ENCODE peak calls at places on chromosomes 11 and 22, in four cellular contexts. B, P, U and W are unnamed samples.

GRCh38 chr11:125412177-125412496 is 83.9 kb downstream of the FEZ1 start:
- DNase-seq in P (no peak), U (no peak), B (no peak), W (no peak)

GRCh38 chr11:112396092-112396491 is 135.4 kb upstream of the PLET1 start:
- DNase-seq in B (no peak), U (no peak), P (no peak), W (no peak)

GRCh38 chr11:73350908-73351636 is 25.1 kb upstream of the RELT start:
- DNase-seq in B (no peak), P (peak; percentile 84), U (no peak), W (peak; percentile 56)

GRCh38 chr11:60915250-60915914 is 1.4 kb downstream of the TMEM109 start:
- DNase-seq in U (peak; percentile 77), B (no peak), P (peak; percentile 50), W (peak; percentile 86)

GRCh38 chr11:74144592-74144991 is 26.2 kb downstream of the C2CD3 start:
- DNase-seq in U (no peak), B (no peak), P (no peak), W (no peak)

GRCh38 chr22:23688121-23688520 is 2.7 kb upstream of the RGL4 start:
- DNase-seq in B (no peak), P (no peak), U (no peak), W (no peak)

GRCh38 chr11:5600374-5600851 is 4.0 kb downstream of the TRIM6 start:
- DNase-seq in U (peak; percentile 55), P (peak; percentile 90), B (peak; percentile 66), W (peak; percentile 95)

GRCh38 chr11:73157141-73158010 is 15.3 kb upstream of the FCHSD2 start:
- DNase-seq in P (peak; percentile 81), B (no peak), U (no peak), W (no peak)

GRCh38 chr22:20471126-20471833 is 24.3 kb downstream of the KLHL22 start:
- DNase-seq in P (no peak), B (no peak), U (no peak), W (no peak)

GRCh38 chr11:114273890-114274635 is 22.1 kb upstream of the NNMT start:
- DNase-seq in P (no peak), B (no peak), U (no peak), W (no peak)

GRCh38 chr11:107785401-107785800 is 73.2 kb downstream of the SLC35F2 start:
- DNase-seq in B (no peak), P (peak; percentile 17), U (no peak), W (no peak)

GRCh38 chr11:38791346-38791961 is 2193.4 kb upstream of the RAG2 start:
- DNase-seq in B (peak; percentile 5), P (peak; percentile 58), U (peak; percentile 56), W (peak; percentile 63)

GRCh38 chr11:125270711-125271110 is 106.2 kb downstream of the PKNOX2 start:
- DNase-seq in B (no peak), U (no peak), P (peak; percentile 77), W (peak; percentile 27)

GRCh38 chr11:79264284-79264683 is 176.5 kb downstream of the TENM4 start:
- DNase-seq in P (no peak), U (no peak), B (no peak), W (no peak)

GRCh38 chr11:95093548-95093947 is 3.9 kb downstream of the ENDOD1 start:
- DNase-seq in B (no peak), P (no peak), U (no peak), W (peak; percentile 43)

GRCh38 chr22:25318081-25318823 is 98.8 kb downstream of the CRYBB2 start:
- DNase-seq in B (no peak), P (no peak), U (no peak), W (no peak)

GRCh38 chr11:75925785-75926164 is 110.8 kb downstream of the UVRAG start:
- DNase-seq in P (peak; percentile 28), B (no peak), U (no peak), W (no peak)

GRCh38 chr22:44685384-44686056 is 16.5 kb upstream of the PRR5 start:
- DNase-seq in U (no peak), B (no peak), P (peak; percentile 51), W (peak; percentile 76)

GRCh38 chr11:105968021-105968697 is 53.9 kb downstream of the MSANTD4 start:
- DNase-seq in U (no peak), P (peak; percentile 70), B (no peak), W (no peak)

GRCh38 chr11:24298126-24298525 is 198.7 kb upstream of the LUZP2 start:
- DNase-seq in B (no peak), U (no peak), P (peak; percentile 9), W (no peak)

GRCh38 chr11:125091247-125091876 is 20.1 kb downstream of the TMEM218 start:
- DNase-seq in B (peak; percentile 41), U (peak; percentile 71), P (peak; percentile 77), W (peak; percentile 87)

GRCh38 chr11:35367491-35367890 is 51.9 kb downstream of the SLC1A2 start:
- DNase-seq in P (peak; percentile 92), B (no peak), U (no peak), W (no peak)

GRCh38 chr11:77095551-77096490 is 6.8 kb upstream of the OMP start:
- DNase-seq in U (no peak), P (no peak), B (no peak), W (no peak)

GRCh38 chr22:48417143-48418070 is 1410.3 kb downstream of the BRD1 start:
- DNase-seq in B (no peak), P (no peak), U (no peak), W (no peak)

GRCh38 chr11:36340909-36341308 is 44.8 kb downstream of the PRR5L start:
- DNase-seq in U (no peak), B (no peak), P (no peak), W (no peak)

GRCh38 chr11:67605231-67606011 is 1.3 kb upstream of the NDUFV1 start:
- DNase-seq in P (no peak), U (no peak), B (no peak), W (no peak)

GRCh38 chr22:32997295-32997694 is 60.9 kb downstream of the SYN3 start:
- DNase-seq in B (no peak), P (no peak), U (no peak), W (no peak)

GRCh38 chr22:48647606-48648515 is 1179.8 kb downstream of the BRD1 start:
- DNase-seq in P (no peak), B (no peak), U (no peak), W (no peak)

GRCh38 chr22:50260801-50261614 is 475 bp downstream of the MAPK12 start:
- DNase-seq in B (no peak), U (no peak), P (peak; percentile 67), W (no peak)

GRCh38 chr11:75558939-75559843 is 2.9 kb upstream of the SERPINH1 start:
- DNase-seq in P (peak; percentile 75), B (no peak), U (no peak), W (peak; percentile 94)

GRCh38 chr11:1509626-1510255 is 23.2 kb upstream of the MOB2 start:
- DNase-seq in U (no peak), P (no peak), B (no peak), W (no peak)

GRCh38 chr11:36130401-36130800 is 158.8 kb downstream of the COMMD9 start:
- DNase-seq in P (peak; percentile 77), B (no peak), U (no peak), W (no peak)

GRCh38 chr11:60767388-60767811 is 10.7 kb downstream of the MS4A15 start:
- DNase-seq in B (peak; percentile 25), P (no peak), U (no peak), W (peak; percentile 74)

GRCh38 chr22:24106385-24107381 is 74.6 kb upstream of the SUSD2 start:
- DNase-seq in P (no peak), U (no peak), B (no peak), W (peak; percentile 22)

GRCh38 chr11:86440305-86440716 is 65.6 kb downstream of the CCDC81 start:
- DNase-seq in U (no peak), B (no peak), P (peak; percentile 55), W (no peak)

GRCh38 chr11:92393218-92393617 is 168.6 kb downstream of the FAT3 start:
- DNase-seq in P (no peak), U (no peak), B (no peak), W (no peak)

DNA sequence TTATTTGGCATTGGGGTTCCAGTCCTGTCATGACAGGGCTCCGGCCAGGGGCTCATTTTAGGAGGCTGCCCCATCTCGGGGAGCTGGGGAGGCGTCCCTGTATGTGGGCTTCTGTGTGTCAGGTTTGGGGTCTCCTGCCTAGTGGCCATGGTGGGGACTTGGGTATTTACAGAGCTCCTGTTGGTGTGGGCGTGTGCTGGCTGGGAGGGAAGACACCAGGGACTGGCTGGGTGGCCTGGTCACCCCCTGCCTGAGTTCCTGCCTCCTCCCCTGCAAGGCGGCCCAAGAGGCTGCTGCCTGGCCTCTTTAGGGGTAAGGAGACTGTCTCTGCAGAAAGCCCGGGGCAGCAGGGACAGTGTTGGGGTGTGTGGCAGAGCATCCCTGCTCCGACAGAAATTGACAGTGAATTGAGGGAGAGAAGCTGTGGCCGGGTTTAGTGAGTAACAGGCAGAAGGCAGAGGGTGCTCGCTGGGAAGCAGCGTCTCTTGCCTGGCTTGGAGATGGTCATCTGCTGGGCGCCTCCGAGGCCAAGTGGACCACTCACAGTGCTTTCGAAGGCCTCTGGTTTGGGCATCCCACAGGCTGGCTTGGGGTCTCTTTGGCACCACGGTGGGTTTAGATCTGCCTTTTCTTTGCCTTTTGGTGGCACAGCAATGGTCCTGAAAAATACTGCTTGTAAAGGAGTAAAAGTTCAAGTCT is 40.3 kb upstream of the GRAMD4 start:
- DNase-seq in B (no peak), P (no peak), U (no peak), W (no peak)
- H3K18ac ChIP-seq in B (no peak overlapping the region), P (no peak overlapping the region), U (peak overlapping the region; percentile 32), W (no peak overlapping the region)

GRCh38 chr22:37496651-37497599 is 10.7 kb upstream of the MFNG start:
- DNase-seq in B (no peak), P (peak; percentile 93), U (no peak), W (peak; percentile 61)
- H2BK5ac ChIP-seq in B (no peak overlapping the region), P (peak overlapping the region; percentile 74), U (no peak overlapping the region), W (no peak overlapping the region)

DNA sequence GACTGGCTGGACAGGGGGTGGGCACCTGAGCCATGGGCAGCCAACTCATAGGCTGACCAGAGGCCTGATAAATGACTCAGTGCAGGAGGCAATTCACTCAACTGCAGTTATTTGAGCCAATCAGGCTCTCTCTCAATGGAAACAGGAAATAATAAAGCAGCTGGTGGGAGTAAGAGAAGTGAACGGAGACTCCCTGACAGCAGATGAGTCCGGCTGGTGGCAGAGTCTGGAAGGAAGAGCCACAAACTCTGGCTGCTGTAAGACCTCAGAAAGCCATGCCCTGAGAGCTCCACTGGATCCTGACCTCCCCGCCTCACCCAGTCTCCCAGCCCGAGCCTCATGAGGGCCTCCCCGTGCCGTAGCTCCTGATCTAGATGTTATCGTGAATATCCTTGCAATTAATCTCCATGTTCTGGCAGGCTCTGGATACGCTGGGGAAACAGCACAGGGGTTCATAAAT is 69.8 kb downstream of the TRIM29 start:
- DNase-seq in U (no peak), B (no peak), P (peak; percentile 47), W (no peak)
- H3K4me2 ChIP-seq in U (no peak overlapping the region), B (no peak overlapping the region), P (no peak overlapping the region), W (no peak overlapping the region)

GRCh38 chr11:82901165-82901938 is at the start of gene DDIAS:
- DNase-seq in B (peak; percentile 94), U (peak; percentile 97), P (peak; percentile 98), W (peak; percentile 100)
- H3K18ac ChIP-seq in B (peak within 1 kb of the TSS; percentile 44), U (peak within 1 kb of the TSS; percentile 4), P (no peak within 1 kb of the TSS), W (no peak within 1 kb of the TSS)

DNA sequence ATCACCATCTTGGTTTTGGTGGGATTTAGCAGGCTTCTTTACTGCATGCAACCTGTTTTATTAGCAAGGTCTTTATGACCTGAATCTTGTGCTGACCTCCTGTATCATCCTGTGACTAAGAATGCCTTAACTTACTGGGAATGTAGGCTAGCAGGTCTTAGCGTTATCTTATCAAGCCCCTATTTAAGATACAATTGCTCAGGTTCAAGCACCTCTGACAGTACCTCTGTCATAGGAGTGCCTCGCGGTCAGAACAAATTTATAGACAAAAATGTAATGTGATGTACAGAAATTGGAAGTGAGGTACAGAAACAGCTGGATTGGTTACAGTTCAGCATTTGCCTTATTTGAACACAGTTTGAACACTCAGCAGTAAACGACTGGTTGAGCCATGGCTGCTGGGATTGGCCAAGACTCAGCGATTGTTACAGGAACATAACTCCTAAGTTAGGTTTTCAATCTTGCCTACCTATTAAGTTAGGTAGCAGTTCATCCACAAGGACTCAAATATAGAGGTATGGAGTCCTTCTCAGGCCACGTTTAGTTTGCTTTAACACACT is 16.2 kb upstream of the TMEM123 start:
- DNase-seq in B (no peak), U (no peak), P (no peak), W (peak; percentile 48)
- H2BK5ac ChIP-seq in B (no peak overlapping the region), U (no peak overlapping the region), P (peak overlapping the region; percentile 40), W (no peak overlapping the region)